ENCODE peak calls at places on chromosome 21, in four cellular contexts. One of them, this sample, is unnamed.
A peak's percentile ranks its signal among the peaks of the same experiment; 100 is the strongest.

GRCh38 chr21:14987370-14988170 is 77.2 kb downstream of the NRIP1 start:
- DNase-seq in HFF-Myc: no peak
- DNase-seq in HFFc6: no peak
- DNase-seq in lung: no peak
- DNase-seq in this sample: no peak

GRCh38 chr21:38869196-38869595 is 63.5 kb downstream of the ETS2 start:
- DNase-seq in lung: no peak
- DNase-seq in HFF-Myc: no peak
- DNase-seq in HFFc6: no peak
- DNase-seq in this sample: no peak

GRCh38 chr21:46226920-46227599 is 1.5 kb downstream of the LSS start:
- DNase-seq in HFF-Myc: no peak
- DNase-seq in HFFc6: peak; percentile 12
- DNase-seq in lung: no peak
- DNase-seq in this sample: no peak

GRCh38 chr21:39390212-39390765 is 41.4 kb upstream of the HMGN1 start:
- DNase-seq in HFF-Myc: no peak
- DNase-seq in HFFc6: no peak
- DNase-seq in lung: no peak
- DNase-seq in this sample: no peak

GRCh38 chr21:24590261-24590660 is 1017.0 kb downstream of the MRPL39 start:
- DNase-seq in HFF-Myc: no peak
- DNase-seq in lung: no peak
- DNase-seq in HFFc6: no peak
- DNase-seq in this sample: no peak

GRCh38 chr21:36910581-36911307 is 55.7 kb downstream of the HLCS start:
- DNase-seq in HFF-Myc: no peak
- DNase-seq in HFFc6: no peak
- DNase-seq in lung: no peak
- DNase-seq in this sample: peak; percentile 85

GRCh38 chr21:33866851-33867250 is 48.8 kb downstream of the ATP5PO start:
- DNase-seq in HFF-Myc: peak; percentile 26
- DNase-seq in HFFc6: peak; percentile 63
- DNase-seq in lung: no peak
- DNase-seq in this sample: no peak

GRCh38 chr21:37899141-37899540 is 17.1 kb downstream of the KCNJ6 start:
- DNase-seq in HFF-Myc: no peak
- DNase-seq in HFFc6: no peak
- DNase-seq in lung: no peak
- DNase-seq in this sample: no peak

GRCh38 chr21:33443174-33443573 is 36.6 kb downstream of the TMEM50B start:
- DNase-seq in lung: peak; percentile 65
- DNase-seq in HFFc6: no peak
- DNase-seq in HFF-Myc: no peak
- DNase-seq in this sample: no peak

GRCh38 chr21:44957901-44958451 is 18.1 kb downstream of the SLX9 start:
- DNase-seq in lung: no peak
- DNase-seq in HFFc6: no peak
- DNase-seq in HFF-Myc: no peak
- DNase-seq in this sample: no peak

GRCh38 chr21:38878394-38879179 is 72.9 kb downstream of the ETS2 start:
- DNase-seq in HFF-Myc: no peak
- DNase-seq in HFFc6: no peak
- DNase-seq in lung: no peak
- DNase-seq in this sample: no peak

GRCh38 chr21:45011911-45012660 is 62.3 kb upstream of the ADARB1 start:
- DNase-seq in HFFc6: peak; percentile 23
- DNase-seq in HFF-Myc: peak; percentile 35
- DNase-seq in lung: no peak
- DNase-seq in this sample: no peak

GRCh38 chr21:18545908-18546307 is 142.3 kb upstream of the TMPRSS15 start:
- DNase-seq in lung: no peak
- DNase-seq in HFFc6: no peak
- DNase-seq in HFF-Myc: no peak
- DNase-seq in this sample: no peak

GRCh38 chr21:45466330-45467220 is 61.6 kb downstream of the COL18A1 start:
- DNase-seq in lung: no peak
- DNase-seq in HFF-Myc: no peak
- DNase-seq in HFFc6: no peak
- DNase-seq in this sample: no peak

GRCh38 chr21:34166468-34166867 is 93.1 kb downstream of the MRPS6 start:
- DNase-seq in HFF-Myc: no peak
- DNase-seq in lung: no peak
- DNase-seq in HFFc6: no peak
- DNase-seq in this sample: no peak

GRCh38 chr21:46322351-46323226 is 1.1 kb downstream of the C21orf58 start:
- DNase-seq in HFF-Myc: no peak
- DNase-seq in HFFc6: peak; percentile 46
- DNase-seq in lung: peak; percentile 31
- DNase-seq in this sample: no peak

GRCh38 chr21:32712043-32712442 is 15.8 kb downstream of the SYNJ1 start:
- DNase-seq in HFF-Myc: no peak
- DNase-seq in lung: no peak
- DNase-seq in HFFc6: no peak
- DNase-seq in this sample: no peak

GRCh38 chr21:37071561-37072238 is 1.2 kb downstream of the PIGP start:
- DNase-seq in HFFc6: peak; percentile 62
- DNase-seq in lung: peak; percentile 57
- DNase-seq in HFF-Myc: no peak
- DNase-seq in this sample: no peak

GRCh38 chr21:25449950-25450349 is 157.3 kb downstream of the MRPL39 start:
- DNase-seq in lung: no peak
- DNase-seq in HFF-Myc: no peak
- DNase-seq in HFFc6: no peak
- DNase-seq in this sample: no peak

GRCh38 chr21:25639922-25640670 is 1.0 kb downstream of the JAM2 start:
- DNase-seq in lung: no peak
- DNase-seq in HFF-Myc: no peak
- DNase-seq in HFFc6: no peak
- DNase-seq in this sample: no peak

GRCh38 chr21:45130324-45130774 is 56.0 kb downstream of the ADARB1 start:
- DNase-seq in HFFc6: peak; percentile 71
- DNase-seq in HFF-Myc: peak; percentile 29
- DNase-seq in lung: no peak
- DNase-seq in this sample: no peak

GRCh38 chr21:45441431-45442255 is 36.7 kb downstream of the COL18A1 start:
- DNase-seq in HFFc6: no peak
- DNase-seq in HFF-Myc: no peak
- DNase-seq in lung: no peak
- DNase-seq in this sample: no peak

GRCh38 chr21:40516336-40516735 is 330.6 kb downstream of the DSCAM start:
- DNase-seq in lung: no peak
- DNase-seq in HFF-Myc: no peak
- DNase-seq in HFFc6: no peak
- DNase-seq in this sample: no peak

GRCh38 chr21:37536616-37537278 is 170.2 kb downstream of the DYRK1A start:
- DNase-seq in lung: no peak
- DNase-seq in HFF-Myc: no peak
- DNase-seq in HFFc6: no peak
- DNase-seq in this sample: no peak

GRCh38 chr21:15192243-15192642 is 127.4 kb upstream of the NRIP1 start:
- DNase-seq in lung: no peak
- DNase-seq in HFFc6: no peak
- DNase-seq in HFF-Myc: no peak
- DNase-seq in this sample: no peak

GRCh38 chr21:37373539-37373938 is 7.0 kb downstream of the DYRK1A start:
- DNase-seq in lung: no peak
- DNase-seq in HFFc6: no peak
- DNase-seq in HFF-Myc: no peak
- DNase-seq in this sample: no peak

GRCh38 chr21:18524097-18524496 is 120.5 kb upstream of the TMPRSS15 start:
- DNase-seq in HFFc6: no peak
- DNase-seq in lung: no peak
- DNase-seq in HFF-Myc: no peak
- DNase-seq in this sample: no peak

GRCh38 chr21:39660596-39660995 is 47.9 kb downstream of the B3GALT5 start:
- DNase-seq in HFF-Myc: peak; percentile 65
- DNase-seq in lung: no peak
- DNase-seq in HFFc6: peak; percentile 68
- DNase-seq in this sample: peak; percentile 46

GRCh38 chr21:39633043-39633442 is 20.3 kb downstream of the B3GALT5 start:
- DNase-seq in HFF-Myc: peak; percentile 36
- DNase-seq in lung: peak; percentile 6
- DNase-seq in HFFc6: peak; percentile 65
- DNase-seq in this sample: no peak

GRCh38 chr21:37829043-37829442 is 87.2 kb downstream of the KCNJ6 start:
- DNase-seq in lung: no peak
- DNase-seq in HFF-Myc: no peak
- DNase-seq in HFFc6: no peak
- DNase-seq in this sample: no peak

GRCh38 chr21:32333953-32334673 is 35.5 kb downstream of the MRAP start:
- DNase-seq in lung: no peak
- DNase-seq in HFF-Myc: no peak
- DNase-seq in HFFc6: no peak
- DNase-seq in this sample: no peak

GRCh38 chr21:35963920-35964451 is 96.3 kb downstream of the SETD4 start:
- DNase-seq in HFF-Myc: peak; percentile 21
- DNase-seq in HFFc6: peak; percentile 1
- DNase-seq in lung: no peak
- DNase-seq in this sample: no peak

GRCh38 chr21:44294391-44295162 is 5.3 kb upstream of the PFKL start:
- DNase-seq in HFFc6: peak; percentile 8
- DNase-seq in lung: no peak
- DNase-seq in HFF-Myc: no peak
- DNase-seq in this sample: no peak

GRCh38 chr21:33541105-33541711 is 709 bp downstream of the GART start:
- DNase-seq in HFFc6: no peak
- DNase-seq in lung: no peak
- DNase-seq in HFF-Myc: no peak
- DNase-seq in this sample: no peak

GRCh38 chr21:37294674-37295073 is 27.5 kb upstream of the VPS26C start:
- DNase-seq in HFFc6: no peak
- DNase-seq in lung: no peak
- DNase-seq in HFF-Myc: no peak
- DNase-seq in this sample: no peak

GRCh38 chr21:45334591-45335081 is 46.9 kb upstream of the POFUT2 start:
- DNase-seq in HFFc6: no peak
- DNase-seq in lung: no peak
- DNase-seq in HFF-Myc: no peak
- DNase-seq in this sample: no peak

GRCh38 chr21:15617968-15618367 is 111.8 kb upstream of the USP25 start:
- DNase-seq in lung: no peak
- DNase-seq in HFFc6: no peak
- DNase-seq in HFF-Myc: peak; percentile 26
- DNase-seq in this sample: no peak

DNA sequence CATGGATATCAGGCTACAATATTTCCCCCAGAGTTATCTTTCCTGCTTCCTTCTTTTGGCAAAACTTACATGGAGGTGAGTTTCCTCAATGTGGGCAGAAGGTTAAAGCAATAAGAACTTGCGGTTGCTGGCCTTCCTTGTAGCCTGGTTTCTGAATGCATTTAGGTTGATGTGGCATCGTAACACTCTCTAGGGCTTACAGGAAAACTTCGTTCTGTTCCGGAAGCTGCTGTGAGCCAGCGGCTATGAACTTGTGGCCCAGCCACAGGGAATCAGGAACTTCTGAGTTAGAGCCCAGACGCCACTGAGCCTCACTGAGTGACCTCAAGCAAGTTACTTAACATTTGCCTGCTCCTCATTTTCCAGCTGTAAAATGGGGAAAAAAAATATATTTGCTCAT is 623.4 kb upstream of the ADAMTS5 start:
- DNase-seq in HFF-Myc: no peak
- DNase-seq in lung: no peak
- DNase-seq in HFFc6: no peak
- DNase-seq in this sample: no peak
- TF ChIP-seq CTCF in HFF-Myc: no peak
- TF ChIP-seq CTCF in lung: no peak
- TF ChIP-seq CTCF in HFFc6: no peak
- TF ChIP-seq CTCF in this sample: no peak

GRCh38 chr21:41631564-41632461 is 123.9 kb upstream of the TMPRSS2 start:
- DNase-seq in HFF-Myc: no peak
- DNase-seq in HFFc6: no peak
- DNase-seq in lung: peak; percentile 67
- DNase-seq in this sample: no peak
- TF ChIP-seq CTCF in HFF-Myc: no peak
- TF ChIP-seq CTCF in HFFc6: no peak
- TF ChIP-seq CTCF in lung: no peak
- TF ChIP-seq CTCF in this sample: no peak

GRCh38 chr21:42659416-42660117 is 6.1 kb downstream of the PDE9A start:
- DNase-seq in HFFc6: no peak
- DNase-seq in HFF-Myc: no peak
- DNase-seq in lung: no peak
- DNase-seq in this sample: no peak

GRCh38 chr21:42661688-42662429 is 8.4 kb downstream of the PDE9A start:
- DNase-seq in lung: no peak
- DNase-seq in HFFc6: no peak
- DNase-seq in HFF-Myc: no peak
- DNase-seq in this sample: no peak

GRCh38 chr21:42657676-42658319 is 4.4 kb downstream of the PDE9A start:
- DNase-seq in HFF-Myc: no peak
- DNase-seq in lung: no peak
- DNase-seq in HFFc6: no peak
- DNase-seq in this sample: no peak

GRCh38 chr21:42658320-42659105 is 5.1 kb downstream of the PDE9A start:
- DNase-seq in HFFc6: no peak
- DNase-seq in HFF-Myc: no peak
- DNase-seq in lung: no peak
- DNase-seq in this sample: no peak

GRCh38 chr21:42660118-42660470 is 6.7 kb downstream of the PDE9A start:
- DNase-seq in lung: no peak
- DNase-seq in HFFc6: no peak
- DNase-seq in HFF-Myc: no peak
- DNase-seq in this sample: no peak
- TF ChIP-seq CTCF in lung: no peak
- TF ChIP-seq CTCF in HFFc6: no peak
- TF ChIP-seq CTCF in HFF-Myc: no peak
- TF ChIP-seq CTCF in this sample: no peak

GRCh38 chr21:41803316-41803715 is 36.5 kb upstream of the RIPK4 start:
- DNase-seq in HFFc6: no peak
- DNase-seq in HFF-Myc: no peak
- DNase-seq in lung: no peak
- DNase-seq in this sample: no peak
- TF ChIP-seq CTCF in HFFc6: no peak
- TF ChIP-seq CTCF in HFF-Myc: no peak
- TF ChIP-seq CTCF in lung: no peak
- TF ChIP-seq CTCF in this sample: no peak

DNA sequence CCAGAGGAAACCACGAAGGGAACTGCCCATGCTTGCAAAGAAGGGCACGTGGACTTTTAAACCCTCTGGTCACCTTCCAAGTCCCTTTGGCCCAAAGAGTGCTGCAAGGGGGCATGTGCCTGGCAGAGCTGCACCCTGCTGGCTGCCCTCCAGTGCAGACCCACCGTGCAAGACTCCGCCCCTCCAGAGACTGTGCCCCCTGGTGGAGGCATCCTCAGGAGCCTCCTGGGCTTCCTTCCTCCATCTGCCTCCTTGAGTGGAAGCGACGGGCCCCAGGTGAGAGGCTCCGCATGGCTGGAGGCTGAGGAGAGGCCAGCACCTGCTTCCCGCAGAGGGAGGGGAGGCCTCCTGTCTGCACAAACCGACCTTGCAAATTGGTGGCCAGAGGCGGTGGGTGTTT is 100.7 kb downstream of the CRYAA start:
- DNase-seq in lung: no peak
- DNase-seq in HFF-Myc: no peak
- DNase-seq in HFFc6: no peak
- DNase-seq in this sample: no peak
- TF ChIP-seq CTCF in lung: no peak
- TF ChIP-seq CTCF in HFF-Myc: peak; percentile 39
- TF ChIP-seq CTCF in HFFc6: peak; percentile 49
- TF ChIP-seq CTCF in this sample: no peak

This sample was measured in osteocyte.